ENCODE peak calls at places on chromosomes 4 and X, in four cellular contexts. One of them, this sample, is unnamed.

GRCh38 chr4:139017861-139018260 is 2.3 kb downstream of the NOCT start:
- DNase-seq in choroid plexus epithelial cell: peak; percentile 36
- DNase-seq in upper lobe of right lung: no peak
- DNase-seq in fibroblast of villous mesenchyme: no peak
- DNase-seq in this sample: no peak

GRCh38 chr4:80535551-80535950 is 200.0 kb downstream of the CFAP299 start:
- DNase-seq in choroid plexus epithelial cell: no peak
- DNase-seq in upper lobe of right lung: no peak
- DNase-seq in fibroblast of villous mesenchyme: no peak
- DNase-seq in this sample: no peak

GRCh38 chr4:144645102-144645469 is 870 bp upstream of the HHIP start:
- DNase-seq in fibroblast of villous mesenchyme: no peak
- DNase-seq in upper lobe of right lung: peak; percentile 77
- DNase-seq in choroid plexus epithelial cell: peak; percentile 19
- DNase-seq in this sample: peak; percentile 35

GRCh38 chrX:105331244-105331643 is 110.8 kb upstream of the TEX13A start:
- DNase-seq in choroid plexus epithelial cell: peak; percentile 79
- DNase-seq in upper lobe of right lung: no peak
- DNase-seq in fibroblast of villous mesenchyme: peak; percentile 29
- DNase-seq in this sample: peak; percentile 67

GRCh38 chr4:8410641-8411271 is 29.8 kb downstream of the ACOX3 start:
- DNase-seq in choroid plexus epithelial cell: peak; percentile 85
- DNase-seq in upper lobe of right lung: no peak
- DNase-seq in fibroblast of villous mesenchyme: peak; percentile 66
- DNase-seq in this sample: peak; percentile 59

GRCh38 chrX:129840334-129840733 is 3.4 kb downstream of the ZDHHC9 start:
- DNase-seq in choroid plexus epithelial cell: no peak
- DNase-seq in fibroblast of villous mesenchyme: peak; percentile 3
- DNase-seq in upper lobe of right lung: no peak
- DNase-seq in this sample: no peak

GRCh38 chr4:42904986-42905385 is 12.5 kb downstream of the GRXCR1 start:
- DNase-seq in choroid plexus epithelial cell: no peak
- DNase-seq in fibroblast of villous mesenchyme: no peak
- DNase-seq in upper lobe of right lung: no peak
- DNase-seq in this sample: no peak

GRCh38 chr4:57020467-57021101 is 41.9 kb downstream of the POLR2B start:
- DNase-seq in choroid plexus epithelial cell: peak; percentile 78
- DNase-seq in fibroblast of villous mesenchyme: peak; percentile 90
- DNase-seq in upper lobe of right lung: no peak
- DNase-seq in this sample: peak; percentile 77

GRCh38 chrX:26466387-26466786 is 250.4 kb downstream of the MAGEB5 start:
- DNase-seq in fibroblast of villous mesenchyme: no peak
- DNase-seq in choroid plexus epithelial cell: no peak
- DNase-seq in upper lobe of right lung: no peak
- DNase-seq in this sample: no peak

GRCh38 chr4:48490012-48490679 is at the start of gene ZAR1:
- DNase-seq in upper lobe of right lung: peak; percentile 64
- DNase-seq in choroid plexus epithelial cell: no peak
- DNase-seq in fibroblast of villous mesenchyme: no peak
- DNase-seq in this sample: no peak

GRCh38 chr4:95549246-95550138 is 719 bp upstream of the UNC5C start:
- DNase-seq in choroid plexus epithelial cell: peak; percentile 53
- DNase-seq in fibroblast of villous mesenchyme: peak; percentile 58
- DNase-seq in upper lobe of right lung: peak; percentile 75
- DNase-seq in this sample: peak; percentile 63

GRCh38 chrX:140762061-140762460 is 52.5 kb downstream of the LINC00632 start:
- DNase-seq in upper lobe of right lung: no peak
- DNase-seq in fibroblast of villous mesenchyme: peak; percentile 52
- DNase-seq in choroid plexus epithelial cell: peak; percentile 81
- DNase-seq in this sample: peak; percentile 68

GRCh38 chrX:119238557-119238956 is 2.5 kb downstream of the PGRMC1 start:
- DNase-seq in choroid plexus epithelial cell: peak; percentile 12
- DNase-seq in fibroblast of villous mesenchyme: no peak
- DNase-seq in upper lobe of right lung: no peak
- DNase-seq in this sample: no peak
- H3K4me3 ChIP-seq in choroid plexus epithelial cell: peak overlapping the region; percentile 17
- H3K4me3 ChIP-seq in fibroblast of villous mesenchyme: peak overlapping the region; percentile 15
- H3K4me3 ChIP-seq in upper lobe of right lung: no peak overlapping the region
- H3K4me3 ChIP-seq in this sample: no peak overlapping the region

GRCh38 chrX:95071052-95071451 is 1397.0 kb downstream of the FAM133A start:
- DNase-seq in fibroblast of villous mesenchyme: no peak
- DNase-seq in upper lobe of right lung: no peak
- DNase-seq in choroid plexus epithelial cell: peak; percentile 23
- DNase-seq in this sample: no peak
- TF ChIP-seq CTCF in fibroblast of villous mesenchyme: peak; percentile 20
- TF ChIP-seq CTCF in upper lobe of right lung: no peak
- TF ChIP-seq CTCF in choroid plexus epithelial cell: peak; percentile 38
- TF ChIP-seq CTCF in this sample: peak; percentile 31

DNA sequence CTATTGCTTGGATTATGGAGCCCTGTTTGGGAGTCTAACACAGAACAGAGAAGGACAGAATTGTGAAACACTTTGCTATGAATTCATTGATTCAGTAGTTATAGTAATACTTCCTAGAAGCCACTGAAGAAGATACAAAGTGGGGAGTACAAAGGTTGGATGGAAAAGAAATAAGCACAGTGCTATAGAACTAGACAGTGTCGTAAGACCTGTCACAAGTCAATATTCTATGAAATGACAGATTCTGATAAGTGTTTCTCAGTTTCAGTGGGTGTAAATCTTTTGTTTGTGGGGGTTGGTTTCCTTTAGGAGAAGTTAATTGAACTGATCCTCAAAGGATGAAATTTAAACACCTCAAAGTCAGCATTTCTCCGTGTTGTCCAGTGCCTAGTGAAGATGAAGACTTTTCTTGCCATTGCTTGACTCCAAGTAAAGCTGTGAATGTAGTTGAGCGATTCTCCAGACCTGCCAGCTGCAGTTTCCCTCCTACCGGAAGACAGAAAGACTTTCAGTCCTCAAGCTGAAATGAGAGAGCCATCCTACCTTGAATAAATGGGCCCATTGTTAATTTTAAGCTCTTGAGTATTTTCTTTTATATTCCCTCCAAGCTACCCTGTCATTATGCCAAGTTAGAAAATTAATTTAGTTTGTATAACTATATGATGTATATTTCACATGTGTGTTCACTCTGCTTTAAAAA is 7.9 kb downstream of the PDLIM5 start:
- DNase-seq in upper lobe of right lung: no peak
- DNase-seq in choroid plexus epithelial cell: no peak
- DNase-seq in fibroblast of villous mesenchyme: no peak
- DNase-seq in this sample: no peak
- H3K4me3 ChIP-seq in upper lobe of right lung: no peak overlapping the region
- H3K4me3 ChIP-seq in choroid plexus epithelial cell: no peak overlapping the region
- H3K4me3 ChIP-seq in fibroblast of villous mesenchyme: no peak overlapping the region
- H3K4me3 ChIP-seq in this sample: no peak overlapping the region

DNA sequence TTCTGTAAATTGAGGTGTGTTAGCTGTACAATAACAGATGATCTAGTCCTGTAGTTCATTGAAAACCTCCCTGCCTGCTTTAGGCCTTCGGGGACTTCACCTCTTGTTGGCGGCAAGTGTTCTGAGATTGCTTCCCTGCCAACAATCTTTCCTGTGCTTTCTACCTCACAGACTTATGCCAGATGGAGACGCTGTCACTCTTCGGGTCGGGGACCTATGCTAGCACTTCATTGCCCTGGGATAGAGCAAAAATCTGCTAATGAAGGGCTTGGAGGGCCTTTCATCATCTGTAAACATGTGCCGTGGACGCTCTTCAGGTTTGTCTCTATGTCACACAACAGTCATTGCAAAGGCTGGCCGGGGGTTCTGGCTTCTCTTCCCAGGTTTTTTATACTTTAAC is 4.7 kb upstream of the PDLIM3 start:
- DNase-seq in choroid plexus epithelial cell: no peak
- DNase-seq in fibroblast of villous mesenchyme: no peak
- DNase-seq in upper lobe of right lung: no peak
- DNase-seq in this sample: no peak
- TF ChIP-seq CTCF in choroid plexus epithelial cell: no peak
- TF ChIP-seq CTCF in fibroblast of villous mesenchyme: no peak
- TF ChIP-seq CTCF in upper lobe of right lung: no peak
- TF ChIP-seq CTCF in this sample: no peak

GRCh38 chrX:150334998-150335397 is 28.1 kb upstream of the MAMLD1 start:
- DNase-seq in choroid plexus epithelial cell: no peak
- DNase-seq in upper lobe of right lung: no peak
- DNase-seq in fibroblast of villous mesenchyme: no peak
- DNase-seq in this sample: no peak

GRCh38 chrX:150334100-150334499 is 29.0 kb upstream of the MAMLD1 start:
- DNase-seq in choroid plexus epithelial cell: no peak
- DNase-seq in fibroblast of villous mesenchyme: no peak
- DNase-seq in upper lobe of right lung: no peak
- DNase-seq in this sample: no peak

GRCh38 chrX:150338615-150339014 is 24.5 kb upstream of the MAMLD1 start:
- DNase-seq in upper lobe of right lung: no peak
- DNase-seq in fibroblast of villous mesenchyme: no peak
- DNase-seq in choroid plexus epithelial cell: no peak
- DNase-seq in this sample: no peak

GRCh38 chrX:150332023-150332422 is 31.1 kb upstream of the MAMLD1 start:
- DNase-seq in upper lobe of right lung: no peak
- DNase-seq in fibroblast of villous mesenchyme: no peak
- DNase-seq in choroid plexus epithelial cell: no peak
- DNase-seq in this sample: no peak

GRCh38 chrX:150337026-150337425 is 26.1 kb upstream of the MAMLD1 start:
- DNase-seq in upper lobe of right lung: no peak
- DNase-seq in choroid plexus epithelial cell: no peak
- DNase-seq in fibroblast of villous mesenchyme: no peak
- DNase-seq in this sample: no peak
- H3K4me3 ChIP-seq in upper lobe of right lung: no peak overlapping the region
- H3K4me3 ChIP-seq in choroid plexus epithelial cell: no peak overlapping the region
- H3K4me3 ChIP-seq in fibroblast of villous mesenchyme: no peak overlapping the region
- H3K4me3 ChIP-seq in this sample: no peak overlapping the region

GRCh38 chr4:19566041-19566440 is 685.7 kb upstream of the SLIT2 start:
- DNase-seq in upper lobe of right lung: no peak
- DNase-seq in choroid plexus epithelial cell: no peak
- DNase-seq in fibroblast of villous mesenchyme: no peak
- DNase-seq in this sample: no peak
- TF ChIP-seq CTCF in upper lobe of right lung: no peak
- TF ChIP-seq CTCF in choroid plexus epithelial cell: no peak
- TF ChIP-seq CTCF in fibroblast of villous mesenchyme: no peak
- TF ChIP-seq CTCF in this sample: no peak

GRCh38 chr4:76206222-76206942 is 7.2 kb downstream of the SCARB2 start:
- DNase-seq in fibroblast of villous mesenchyme: peak; percentile 64
- DNase-seq in choroid plexus epithelial cell: peak; percentile 66
- DNase-seq in upper lobe of right lung: no peak
- DNase-seq in this sample: no peak
- H3K4me3 ChIP-seq in fibroblast of villous mesenchyme: no peak overlapping the region
- H3K4me3 ChIP-seq in choroid plexus epithelial cell: no peak overlapping the region
- H3K4me3 ChIP-seq in upper lobe of right lung: no peak overlapping the region
- H3K4me3 ChIP-seq in this sample: no peak overlapping the region

GRCh38 chrX:135396109-135396508 is 25.6 kb upstream of the SMIM10L2A start:
- DNase-seq in choroid plexus epithelial cell: no peak
- DNase-seq in fibroblast of villous mesenchyme: no peak
- DNase-seq in upper lobe of right lung: no peak
- DNase-seq in this sample: peak; percentile 3

GRCh38 chrX:135393046-135393445 is 28.7 kb upstream of the SMIM10L2A start:
- DNase-seq in upper lobe of right lung: no peak
- DNase-seq in choroid plexus epithelial cell: no peak
- DNase-seq in fibroblast of villous mesenchyme: no peak
- DNase-seq in this sample: no peak

GRCh38 chrX:135391734-135392133 is 30.0 kb upstream of the SMIM10L2A start:
- DNase-seq in fibroblast of villous mesenchyme: no peak
- DNase-seq in choroid plexus epithelial cell: no peak
- DNase-seq in upper lobe of right lung: no peak
- DNase-seq in this sample: no peak

GRCh38 chrX:135395064-135395463 is 26.7 kb upstream of the SMIM10L2A start:
- DNase-seq in choroid plexus epithelial cell: no peak
- DNase-seq in fibroblast of villous mesenchyme: no peak
- DNase-seq in upper lobe of right lung: no peak
- DNase-seq in this sample: no peak

GRCh38 chrX:135396566-135396965 is 25.2 kb upstream of the SMIM10L2A start:
- DNase-seq in choroid plexus epithelial cell: no peak
- DNase-seq in fibroblast of villous mesenchyme: no peak
- DNase-seq in upper lobe of right lung: no peak
- DNase-seq in this sample: no peak
- TF ChIP-seq CTCF in choroid plexus epithelial cell: no peak
- TF ChIP-seq CTCF in fibroblast of villous mesenchyme: no peak
- TF ChIP-seq CTCF in upper lobe of right lung: no peak
- TF ChIP-seq CTCF in this sample: no peak

GRCh38 chr4:182141623-182142022 is 101.6 kb upstream of the TENM3 start:
- DNase-seq in fibroblast of villous mesenchyme: no peak
- DNase-seq in choroid plexus epithelial cell: no peak
- DNase-seq in upper lobe of right lung: no peak
- DNase-seq in this sample: peak; percentile 10

GRCh38 chr4:182143822-182144620 is 99.2 kb upstream of the TENM3 start:
- DNase-seq in choroid plexus epithelial cell: peak; percentile 88
- DNase-seq in upper lobe of right lung: peak; percentile 63
- DNase-seq in fibroblast of villous mesenchyme: peak; percentile 30
- DNase-seq in this sample: peak; percentile 84

GRCh38 chr4:182142146-182143085 is 100.8 kb upstream of the TENM3 start:
- DNase-seq in upper lobe of right lung: no peak
- DNase-seq in choroid plexus epithelial cell: peak; percentile 63
- DNase-seq in fibroblast of villous mesenchyme: peak; percentile 30
- DNase-seq in this sample: peak; percentile 65

GRCh38 chr4:182144621-182145359 is 98.4 kb upstream of the TENM3 start:
- DNase-seq in choroid plexus epithelial cell: no peak
- DNase-seq in fibroblast of villous mesenchyme: no peak
- DNase-seq in upper lobe of right lung: no peak
- DNase-seq in this sample: peak; percentile 6

GRCh38 chr4:182143086-182143821 is 99.9 kb upstream of the TENM3 start:
- DNase-seq in upper lobe of right lung: no peak
- DNase-seq in choroid plexus epithelial cell: peak; percentile 25
- DNase-seq in fibroblast of villous mesenchyme: no peak
- DNase-seq in this sample: peak; percentile 28
- H3K4me3 ChIP-seq in upper lobe of right lung: peak overlapping the region; percentile 53
- H3K4me3 ChIP-seq in choroid plexus epithelial cell: peak overlapping the region; percentile 79
- H3K4me3 ChIP-seq in fibroblast of villous mesenchyme: peak overlapping the region; percentile 57
- H3K4me3 ChIP-seq in this sample: peak overlapping the region; percentile 80

GRCh38 chr4:16585053-16585452 is 313.4 kb downstream of the LDB2 start:
- DNase-seq in upper lobe of right lung: no peak
- DNase-seq in fibroblast of villous mesenchyme: no peak
- DNase-seq in choroid plexus epithelial cell: no peak
- DNase-seq in this sample: no peak

GRCh38 chr4:16582036-16582435 is 316.4 kb downstream of the LDB2 start:
- DNase-seq in upper lobe of right lung: no peak
- DNase-seq in choroid plexus epithelial cell: no peak
- DNase-seq in fibroblast of villous mesenchyme: no peak
- DNase-seq in this sample: no peak

GRCh38 chr4:16583764-16584163 is 314.7 kb downstream of the LDB2 start:
- DNase-seq in choroid plexus epithelial cell: peak; percentile 78
- DNase-seq in fibroblast of villous mesenchyme: no peak
- DNase-seq in upper lobe of right lung: no peak
- DNase-seq in this sample: peak; percentile 54

GRCh38 chr4:16581117-16581516 is 317.3 kb downstream of the LDB2 start:
- DNase-seq in fibroblast of villous mesenchyme: no peak
- DNase-seq in upper lobe of right lung: no peak
- DNase-seq in choroid plexus epithelial cell: no peak
- DNase-seq in this sample: no peak

DNA sequence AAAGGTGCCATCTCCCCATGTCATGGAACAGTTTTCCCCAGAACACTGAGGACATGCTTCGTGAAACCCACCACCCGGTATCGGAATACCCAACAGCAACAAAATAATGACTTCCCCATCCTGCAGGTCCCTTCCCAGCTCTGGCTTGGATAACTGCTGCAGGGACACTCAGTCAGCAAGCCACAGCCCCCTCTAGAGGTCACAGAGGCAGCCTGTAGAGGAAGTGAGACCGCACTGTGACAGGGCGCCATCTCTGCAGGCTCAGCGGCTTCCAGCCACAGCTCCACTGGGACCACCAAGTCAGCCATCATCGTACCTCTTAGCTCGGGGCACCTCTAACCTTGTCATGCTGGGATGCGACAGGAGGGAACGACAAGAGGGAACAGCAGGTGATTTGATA is 315.9 kb downstream of the LDB2 start:
- DNase-seq in choroid plexus epithelial cell: no peak
- DNase-seq in upper lobe of right lung: no peak
- DNase-seq in fibroblast of villous mesenchyme: no peak
- DNase-seq in this sample: no peak
- TF ChIP-seq CTCF in choroid plexus epithelial cell: peak; percentile 43
- TF ChIP-seq CTCF in upper lobe of right lung: no peak
- TF ChIP-seq CTCF in fibroblast of villous mesenchyme: no peak
- TF ChIP-seq CTCF in this sample: no peak

This sample was measured in astrocyte of the spinal cord.